ENCODE peak calls at places on chromosome X, in four cellular contexts. One of them, this sample, is unnamed.

GRCh38 chrX:69321006-69321655 is 155.9 kb upstream of the PJA1 start:
- DNase-seq in omental fat pad: no peak
- DNase-seq in B cell: peak
- DNase-seq in sigmoid colon: no peak
- DNase-seq in this sample: no peak

GRCh38 chrX:153812220-153812619 is 17.8 kb downstream of the SSR4 start:
- DNase-seq in omental fat pad: no peak
- DNase-seq in B cell: no peak
- DNase-seq in sigmoid colon: no peak
- DNase-seq in this sample: no peak

GRCh38 chrX:134418317-134419113 is 41.5 kb upstream of the HPRT1 start:
- DNase-seq in omental fat pad: no peak
- DNase-seq in B cell: no peak
- DNase-seq in sigmoid colon: no peak
- DNase-seq in this sample: no peak

GRCh38 chrX:3651272-3651671 is 62.2 kb downstream of the PRKX start:
- DNase-seq in omental fat pad: no peak
- DNase-seq in B cell: no peak
- DNase-seq in sigmoid colon: no peak
- DNase-seq in this sample: no peak

GRCh38 chrX:39749728-39750127 is 348.0 kb downstream of the BCOR start:
- DNase-seq in omental fat pad: no peak
- DNase-seq in B cell: no peak
- DNase-seq in sigmoid colon: no peak
- DNase-seq in this sample: no peak

GRCh38 chrX:88560673-88561330 is 186.2 kb upstream of the CPXCR1 start:
- DNase-seq in omental fat pad: no peak
- DNase-seq in B cell: no peak
- DNase-seq in sigmoid colon: no peak
- DNase-seq in this sample: no peak

GRCh38 chrX:129706395-129707072 is 32.2 kb upstream of the XPNPEP2 start:
- DNase-seq in omental fat pad: no peak
- DNase-seq in B cell: no peak
- DNase-seq in sigmoid colon: no peak
- DNase-seq in this sample: no peak

GRCh38 chrX:74613350-74614192 is 853 bp downstream of the RLIM start:
- DNase-seq in omental fat pad: no peak
- DNase-seq in B cell: peak
- DNase-seq in sigmoid colon: no peak
- DNase-seq in this sample: no peak

GRCh38 chrX:153164733-153165132 is 14.4 kb upstream of the MAGEA1 start:
- DNase-seq in omental fat pad: no peak
- DNase-seq in B cell: no peak
- DNase-seq in sigmoid colon: no peak
- DNase-seq in this sample: no peak

GRCh38 chrX:140664939-140665338 is 44.6 kb upstream of the LINC00632 start:
- DNase-seq in omental fat pad: no peak
- DNase-seq in B cell: no peak
- DNase-seq in sigmoid colon: no peak
- DNase-seq in this sample: no peak

GRCh38 chrX:34770511-34770910 is 113.4 kb upstream of the TMEM47 start:
- DNase-seq in omental fat pad: no peak
- DNase-seq in B cell: no peak
- DNase-seq in sigmoid colon: no peak
- DNase-seq in this sample: no peak

GRCh38 chrX:109635151-109635550 is 10.2 kb upstream of the KCNE5 start:
- DNase-seq in omental fat pad: no peak
- DNase-seq in B cell: no peak
- DNase-seq in sigmoid colon: no peak
- DNase-seq in this sample: no peak

GRCh38 chrX:105317117-105317516 is 96.6 kb upstream of the TEX13A start:
- DNase-seq in omental fat pad: no peak
- DNase-seq in B cell: no peak
- DNase-seq in sigmoid colon: no peak
- DNase-seq in this sample: no peak

GRCh38 chrX:338836-339400 is 20.3 kb upstream of the GTPBP6 start:
- DNase-seq in omental fat pad: no peak
- DNase-seq in B cell: no peak
- DNase-seq in sigmoid colon: peak
- DNase-seq in this sample: peak
- TF ChIP-seq CTCF in omental fat pad: no peak
- TF ChIP-seq CTCF in B cell: no peak
- TF ChIP-seq CTCF in sigmoid colon: no peak
- TF ChIP-seq CTCF in this sample: no peak

DNA sequence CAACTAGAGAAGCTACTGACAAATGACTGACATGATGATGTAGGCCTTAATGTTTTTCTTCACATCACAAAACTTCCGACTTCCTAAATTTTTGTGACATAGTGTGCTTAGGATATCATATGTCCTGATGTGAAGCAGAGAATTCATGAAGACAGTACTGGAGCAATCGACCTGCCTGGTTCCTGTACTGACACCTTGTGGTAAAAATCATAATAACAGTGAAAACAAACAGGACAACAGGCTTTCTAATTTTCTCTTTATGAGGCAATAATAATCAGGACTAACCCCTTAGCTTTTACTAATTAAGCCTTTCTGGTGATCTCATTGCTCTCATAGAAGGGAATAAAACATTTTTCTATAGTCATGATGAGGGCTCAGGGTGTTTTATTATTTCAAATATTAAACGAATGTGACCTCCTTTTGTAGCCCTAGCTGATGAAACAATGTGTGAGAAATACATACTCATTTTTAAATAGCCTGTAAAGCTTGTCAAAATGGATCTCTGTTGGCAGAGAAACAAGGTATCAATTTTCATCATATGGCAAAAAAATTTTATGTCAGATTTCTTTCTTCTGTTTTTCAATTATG is 158.4 kb downstream of the TENT5D start:
- DNase-seq in omental fat pad: no peak
- DNase-seq in B cell: no peak
- DNase-seq in sigmoid colon: no peak
- DNase-seq in this sample: no peak
- TF ChIP-seq CTCF in omental fat pad: no peak
- TF ChIP-seq CTCF in B cell: peak
- TF ChIP-seq CTCF in sigmoid colon: peak
- TF ChIP-seq CTCF in this sample: peak

DNA sequence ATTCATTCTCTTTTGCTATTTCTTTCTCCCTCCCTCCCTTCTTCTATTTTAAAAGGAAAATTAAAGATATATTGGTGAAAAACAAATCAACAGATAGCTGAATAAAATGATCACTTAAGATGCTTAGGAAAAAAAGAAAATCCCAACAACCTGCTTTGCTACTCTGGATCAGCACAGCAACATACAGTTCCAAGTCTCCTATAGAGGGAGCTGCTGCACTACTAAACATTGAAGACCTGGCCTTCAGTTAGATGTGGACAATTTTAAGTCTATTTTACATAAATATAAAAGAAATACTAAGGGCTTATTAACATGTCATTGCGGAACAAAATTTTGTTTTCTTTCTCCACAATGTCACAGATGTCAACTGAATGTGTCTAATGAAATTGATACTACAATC is 226.4 kb downstream of the MAGEB5 start:
- DNase-seq in omental fat pad: no peak
- DNase-seq in B cell: no peak
- DNase-seq in sigmoid colon: no peak
- DNase-seq in this sample: no peak
- TF ChIP-seq CTCF in omental fat pad: no peak
- TF ChIP-seq CTCF in B cell: no peak
- TF ChIP-seq CTCF in sigmoid colon: peak
- TF ChIP-seq CTCF in this sample: peak

GRCh38 chrX:55996649-55997048 is 235.5 kb upstream of the KLF8 start:
- DNase-seq in omental fat pad: no peak
- DNase-seq in B cell: no peak
- DNase-seq in sigmoid colon: no peak
- DNase-seq in this sample: peak

GRCh38 chrX:56000169-56000568 is 232.0 kb upstream of the KLF8 start:
- DNase-seq in omental fat pad: no peak
- DNase-seq in B cell: no peak
- DNase-seq in sigmoid colon: no peak
- DNase-seq in this sample: no peak

GRCh38 chrX:56000729-56001128 is 231.4 kb upstream of the KLF8 start:
- DNase-seq in omental fat pad: no peak
- DNase-seq in B cell: no peak
- DNase-seq in sigmoid colon: no peak
- DNase-seq in this sample: no peak
- TF ChIP-seq CTCF in omental fat pad: no peak
- TF ChIP-seq CTCF in B cell: no peak
- TF ChIP-seq CTCF in sigmoid colon: no peak
- TF ChIP-seq CTCF in this sample: no peak

GRCh38 chrX:70422886-70423336 is at the start of gene GDPD2:
- DNase-seq in omental fat pad: no peak
- DNase-seq in B cell: no peak
- DNase-seq in sigmoid colon: no peak
- DNase-seq in this sample: no peak
- TF ChIP-seq CTCF in omental fat pad: no peak
- TF ChIP-seq CTCF in B cell: no peak
- TF ChIP-seq CTCF in sigmoid colon: no peak
- TF ChIP-seq CTCF in this sample: peak

DNA sequence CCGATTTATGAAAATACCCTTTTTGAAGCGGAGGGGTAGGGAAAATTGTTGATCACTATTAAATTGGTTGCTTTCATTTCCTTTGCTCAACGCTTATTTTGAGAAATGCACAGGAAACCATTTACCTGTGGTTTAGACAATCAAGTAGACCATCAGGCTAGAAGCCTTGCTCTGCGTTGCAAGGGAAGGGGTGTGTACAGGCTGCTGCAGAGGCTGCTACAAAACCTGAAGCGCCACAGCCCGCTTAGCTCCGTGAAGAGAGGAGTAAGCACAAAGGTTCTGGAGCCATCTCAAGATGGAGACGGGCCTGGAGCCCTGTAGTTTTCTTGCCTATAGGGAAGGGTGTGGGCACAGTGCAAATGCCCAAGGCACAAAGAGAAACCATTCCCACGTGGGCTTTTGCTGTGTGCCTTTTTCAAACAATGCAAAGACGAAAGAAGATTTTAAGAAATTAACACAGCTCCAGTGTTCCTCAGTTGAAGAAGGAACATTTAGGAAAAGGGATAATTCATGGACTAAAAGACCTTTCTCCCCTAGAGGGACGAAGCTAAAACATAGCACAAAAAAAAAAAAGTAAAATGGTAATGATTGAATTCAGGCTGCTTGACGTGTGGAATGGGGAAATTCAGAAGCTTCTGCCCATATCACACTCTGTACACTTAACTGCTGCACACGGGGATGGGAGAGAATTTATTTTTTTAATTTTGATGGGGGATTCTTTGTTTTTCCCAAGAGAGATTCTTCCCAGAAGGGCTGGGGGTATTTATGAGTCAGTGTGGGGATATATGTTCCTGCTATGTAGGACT is 3.5 kb downstream of the TMSB4X start:
- DNase-seq in omental fat pad: no peak
- DNase-seq in B cell: peak
- DNase-seq in sigmoid colon: peak
- DNase-seq in this sample: no peak
- TF ChIP-seq CTCF in omental fat pad: no peak
- TF ChIP-seq CTCF in B cell: no peak
- TF ChIP-seq CTCF in sigmoid colon: no peak
- TF ChIP-seq CTCF in this sample: peak

This sample was measured in chondrocyte.